ENCODE peak calls at places on chromosome 13, in ten cellular contexts. I is NCI-H774; G is NCI-H1436 treated with DMSO at 0.1 percent for 48 hours; H is brain microvascular endothelial cell; K is T-cell; V is ecto neural progenitor cell; L is NCI-H2227 treated with DMSO at 0.1 percent for 48 hours; P is stimulated activated naive CD8-positive, alpha-beta T cell treated with anti-CD3 and anti-CD28 coated beads, Interleukin-15, amount 100 ng/mL, for 72 hours; N is RWPE1; Z is choroid plexus epithelial cell. C is an unnamed sample.

GRCh38 chr13:36288794-36289391 is 8.7 kb downstream of the CCDC169 start:
- DNase-seq in I (no peak), G (no peak), H (no peak), K (no peak), V (no peak), L (no peak), P (no peak), N (no peak), Z (no peak), C (no peak)

GRCh38 chr13:47004022-47004421 is 107.2 kb upstream of the HTR2A start:
- DNase-seq in I (no peak), G (no peak), H (no peak), K (no peak), V (no peak), L (no peak), P (no peak), N (no peak), Z (peak; percentile 47), C (no peak)

GRCh38 chr13:26664942-26665341 is 95.6 kb downstream of the GPR12 start:
- DNase-seq in I (no peak), G (no peak), H (no peak), K (no peak), V (no peak), L (no peak), P (no peak), N (no peak), Z (no peak), C (no peak)

GRCh38 chr13:37001921-37002250 is 1.3 kb downstream of the EXOSC8 start:
- DNase-seq in I (no peak), G (no peak), H (no peak), K (no peak), V (no peak), L (peak; percentile 27), P (no peak), N (no peak), Z (no peak), C (no peak)

GRCh38 chr13:97369269-97369893 is 64.6 kb upstream of the RAP2A start:
- DNase-seq in I (peak; percentile 26), G (no peak), H (no peak), K (no peak), V (no peak), L (no peak), P (no peak), N (peak; percentile 20), Z (peak; percentile 48), C (no peak)

GRCh38 chr13:97043302-97043701 is 49.0 kb upstream of the OXGR1 start:
- DNase-seq in I (no peak), G (no peak), H (peak; percentile 52), K (no peak), V (no peak), L (no peak), P (no peak), N (no peak), Z (peak; percentile 97), C (no peak)

GRCh38 chr13:40273173-40274000 is 393.1 kb downstream of the FOXO1 start:
- DNase-seq in I (no peak), G (no peak), H (no peak), K (no peak), V (no peak), L (no peak), P (no peak), N (no peak), Z (no peak), C (no peak)

GRCh38 chr13:62473944-62474237 is 1058.2 kb upstream of the PCDH20 start:
- DNase-seq in I (no peak), G (no peak), H (no peak), K (no peak), V (no peak), L (no peak), P (no peak), N (no peak), Z (no peak), C (no peak)

GRCh38 chr13:53200498-53201453 is 172.2 kb downstream of the OLFM4 start:
- DNase-seq in I (no peak), G (no peak), H (no peak), K (no peak), V (peak; percentile 93), L (no peak), P (peak; percentile 16), N (peak; percentile 20), Z (peak; percentile 12), C (peak; percentile 94)

GRCh38 chr13:23715762-23716235 is 145.6 kb downstream of the TNFRSF19 start:
- DNase-seq in I (no peak), G (no peak), H (no peak), K (no peak), V (no peak), L (no peak), P (no peak), N (no peak), Z (peak; percentile 58), C (peak; percentile 20)

GRCh38 chr13:112983428-112984196 is 14.6 kb downstream of the MCF2L start:
- DNase-seq in I (peak; percentile 62), G (no peak), H (no peak), K (no peak), V (no peak), L (no peak), P (no peak), N (no peak), Z (no peak), C (no peak)

GRCh38 chr13:111791131-111791530 is 275.8 kb upstream of the SOX1 start:
- DNase-seq in I (no peak), G (no peak), H (no peak), K (no peak), V (peak; percentile 16), L (no peak), P (no peak), N (no peak), Z (no peak), C (no peak)

GRCh38 chr13:43572601-43573360 is 214.0 kb downstream of the ENOX1 start:
- DNase-seq in I (no peak), G (no peak), H (peak; percentile 21), K (no peak), V (no peak), L (no peak), P (no peak), N (peak; percentile 43), Z (no peak), C (no peak)

GRCh38 chr13:51856998-51857397 is 4.8 kb upstream of the CCDC70 start:
- DNase-seq in I (no peak), G (no peak), H (no peak), K (no peak), V (no peak), L (no peak), P (no peak), N (no peak), Z (no peak), C (no peak)

GRCh38 chr13:52004508-52005183 is 6.6 kb downstream of the ATP7B start:
- DNase-seq in I (no peak), G (no peak), H (no peak), K (no peak), V (no peak), L (no peak), P (no peak), N (no peak), Z (no peak), C (no peak)

GRCh38 chr13:35923347-35923746 is 207.8 kb downstream of the DCLK1 start:
- DNase-seq in I (no peak), G (no peak), H (peak; percentile 78), K (no peak), V (no peak), L (no peak), P (no peak), N (peak; percentile 64), Z (peak; percentile 54), C (no peak)

GRCh38 chr13:44158055-44158655 is 215.5 kb upstream of the SERP2 start:
- DNase-seq in I (no peak), G (no peak), H (no peak), K (no peak), V (no peak), L (no peak), P (no peak), N (no peak), Z (no peak), C (no peak)

GRCh38 chr13:49746111-49746510 is 46.4 kb downstream of the KPNA3 start:
- DNase-seq in I (no peak), G (no peak), H (no peak), K (no peak), V (no peak), L (no peak), P (no peak), N (no peak), Z (no peak), C (no peak)

GRCh38 chr13:42968906-42969305 is 23.1 kb downstream of the EPSTI1 start:
- DNase-seq in I (no peak), G (no peak), H (no peak), K (no peak), V (no peak), L (no peak), P (no peak), N (no peak), Z (no peak), C (no peak)

GRCh38 chr13:93244141-93244917 is 17.7 kb downstream of the GPC6 start:
- DNase-seq in I (no peak), G (no peak), H (peak; percentile 56), K (no peak), V (no peak), L (no peak), P (no peak), N (no peak), Z (peak; percentile 75), C (peak; percentile 26)

GRCh38 chr13:24254151-24254810 is 55.1 kb upstream of the C1QTNF9 start:
- DNase-seq in I (no peak), G (no peak), H (no peak), K (peak; percentile 54), V (no peak), L (no peak), P (peak; percentile 81), N (no peak), Z (peak; percentile 39), C (no peak)

GRCh38 chr13:25840261-25840660 is 211.6 kb downstream of the SHISA2 start:
- DNase-seq in I (no peak), G (no peak), H (no peak), K (no peak), V (no peak), L (no peak), P (no peak), N (no peak), Z (no peak), C (no peak)

GRCh38 chr13:98994896-98995295 is 17.0 kb upstream of the DOCK9 start:
- DNase-seq in I (no peak), G (no peak), H (no peak), K (no peak), V (no peak), L (no peak), P (no peak), N (no peak), Z (no peak), C (no peak)

GRCh38 chr13:106033634-106034033 is 501.8 kb downstream of the EFNB2 start:
- DNase-seq in I (no peak), G (no peak), H (peak; percentile 47), K (no peak), V (no peak), L (no peak), P (no peak), N (peak; percentile 12), Z (peak; percentile 89), C (no peak)

GRCh38 chr13:103140001-103140671 is 73.9 kb upstream of the SLC10A2 start:
- DNase-seq in I (no peak), G (no peak), H (peak; percentile 33), K (no peak), V (no peak), L (no peak), P (no peak), N (peak; percentile 34), Z (peak; percentile 57), C (no peak)

GRCh38 chr13:29193083-29193482 is 372.9 kb downstream of the MTUS2 start:
- DNase-seq in I (no peak), G (no peak), H (no peak), K (no peak), V (no peak), L (no peak), P (no peak), N (no peak), Z (no peak), C (no peak)